ENCODE peak calls at places on chromosome 15, in four cellular contexts. One of them, this sample, is unnamed.
A peak's percentile ranks its signal among the peaks of the same experiment; 100 is the strongest.

GRCh38 chr15:52112203-52112750 is 298 bp downstream of the BCL2L10 start:
- DNase-seq in nucleus accumbens: no peak
- DNase-seq in ovary: peak; percentile 43
- DNase-seq in D341Med: no peak
- DNase-seq in this sample: no peak

GRCh38 chr15:82850731-82851130 is 41.3 kb downstream of the WHAMM start:
- DNase-seq in nucleus accumbens: no peak
- DNase-seq in ovary: no peak
- DNase-seq in D341Med: peak; percentile 73
- DNase-seq in this sample: no peak

GRCh38 chr15:72249138-72249825 is 18.3 kb upstream of the PKM start:
- DNase-seq in nucleus accumbens: no peak
- DNase-seq in ovary: no peak
- DNase-seq in D341Med: no peak
- DNase-seq in this sample: no peak

GRCh38 chr15:99197861-99198260 is 51.5 kb downstream of the TTC23 start:
- DNase-seq in nucleus accumbens: no peak
- DNase-seq in ovary: no peak
- DNase-seq in D341Med: no peak
- DNase-seq in this sample: no peak

GRCh38 chr15:60918234-60918964 is 310.7 kb downstream of the RORA start:
- DNase-seq in nucleus accumbens: no peak
- DNase-seq in ovary: no peak
- DNase-seq in D341Med: no peak
- DNase-seq in this sample: no peak

GRCh38 chr15:28006116-28006911 is 92.8 kb downstream of the OCA2 start:
- DNase-seq in nucleus accumbens: no peak
- DNase-seq in ovary: no peak
- DNase-seq in D341Med: no peak
- DNase-seq in this sample: no peak

GRCh38 chr15:22262613-22263020 is 182.3 kb downstream of the OR4M2 start:
- DNase-seq in nucleus accumbens: no peak
- DNase-seq in ovary: peak; percentile 34
- DNase-seq in D341Med: no peak
- DNase-seq in this sample: no peak

GRCh38 chr15:23497710-23498111 is 50.7 kb upstream of the GOLGA6L2 start:
- DNase-seq in nucleus accumbens: no peak
- DNase-seq in ovary: no peak
- DNase-seq in D341Med: peak; percentile 52
- DNase-seq in this sample: peak; percentile 15

GRCh38 chr15:83692820-83693581 is 39.1 kb downstream of the ADAMTSL3 start:
- DNase-seq in nucleus accumbens: no peak
- DNase-seq in ovary: no peak
- DNase-seq in D341Med: no peak
- DNase-seq in this sample: no peak

This sample was measured in WERI-Rb-1.